ENCODE peak calls at places on chromosome 20, in seven cellular contexts. N is ovary, V is body of pancreas, T is NB4, A is stomach, R is prostate gland, J is heart left ventricle. K is an unnamed sample.

GRCh38 chr20:17782768-17783167 is 83.0 kb downstream of the BANF2 start:
- DNase-seq in N (no peak), J (no peak), A (no peak), V (no peak), R (no peak), T (no peak), K (no peak)

GRCh38 chr20:48679011-48679410 is 148.8 kb downstream of the PREX1 start:
- DNase-seq in T (no peak), N (no peak), J (no peak), V (no peak), A (no peak), R (no peak), K (no peak)

GRCh38 chr20:52852695-52853094 is 119.5 kb upstream of the TSHZ2 start:
- DNase-seq in V (peak), R (no peak), T (no peak), A (peak), N (no peak), J (no peak), K (no peak)

GRCh38 chr20:61808497-61808896 is 257.2 kb downstream of the TAF4 start:
- DNase-seq in T (no peak), N (no peak), J (peak), A (no peak), V (no peak), R (no peak), K (no peak)

GRCh38 chr20:32358632-32358882 is 426 bp downstream of the ASXL1 start:
- DNase-seq in A (no peak), T (no peak), V (no peak), N (no peak), R (no peak), J (no peak), K (no peak)

GRCh38 chr20:61904456-61904855 is 161.2 kb downstream of the TAF4 start:
- DNase-seq in N (no peak), V (no peak), R (no peak), J (peak), T (no peak), A (no peak), K (no peak)

GRCh38 chr20:44032583-44033138 is 118.0 kb downstream of the TOX2 start:
- DNase-seq in A (no peak), V (no peak), N (no peak), J (no peak), T (no peak), R (no peak), K (no peak)

GRCh38 chr20:45704969-45705637 is at the start of gene WFDC10B:
- DNase-seq in N (no peak), J (no peak), A (no peak), V (peak), T (no peak), R (no peak), K (no peak)

GRCh38 chr20:56447227-56447626 is 21.2 kb upstream of the RTF2 start:
- DNase-seq in N (no peak), R (no peak), V (no peak), T (no peak), A (no peak), J (no peak), K (no peak)

GRCh38 chr20:10404023-10404628 is 29.9 kb downstream of the MKKS start:
- DNase-seq in R (no peak), T (peak), A (no peak), V (no peak), N (no peak), J (no peak), K (no peak)

GRCh38 chr20:21583486-21584168 is 69.8 kb upstream of the NKX2-2 start:
- DNase-seq in A (no peak), R (no peak), N (no peak), J (no peak), T (no peak), V (no peak), K (no peak)

DNA sequence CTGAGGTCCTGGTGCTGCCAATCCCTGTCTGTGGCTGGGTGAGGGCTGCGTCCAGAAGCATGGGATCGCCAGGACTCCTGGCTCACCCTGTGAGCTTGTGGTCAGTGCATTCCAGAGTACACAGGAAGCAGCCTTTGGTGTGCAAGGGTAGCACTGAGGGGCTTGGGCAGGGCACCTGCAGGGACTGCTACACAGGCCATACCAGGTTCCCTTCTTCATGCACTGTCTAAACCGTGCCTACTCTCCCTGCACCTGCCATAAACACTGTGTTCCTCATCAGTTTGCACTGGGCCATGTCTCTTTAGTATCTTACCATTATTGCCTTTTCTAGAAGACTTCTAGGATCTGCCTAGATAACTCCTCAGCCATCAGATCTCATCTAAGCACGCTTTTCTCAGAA is 72.8 kb upstream of the NKX2-2 start:
- DNase-seq in N (no peak), A (no peak), T (no peak), V (no peak), R (no peak), J (no peak), K (no peak)
- TF ChIP-seq POLR2A in N (no peak), A (no peak), T (no peak), V (no peak), R (no peak), J (no peak), K (no peak)

DNA sequence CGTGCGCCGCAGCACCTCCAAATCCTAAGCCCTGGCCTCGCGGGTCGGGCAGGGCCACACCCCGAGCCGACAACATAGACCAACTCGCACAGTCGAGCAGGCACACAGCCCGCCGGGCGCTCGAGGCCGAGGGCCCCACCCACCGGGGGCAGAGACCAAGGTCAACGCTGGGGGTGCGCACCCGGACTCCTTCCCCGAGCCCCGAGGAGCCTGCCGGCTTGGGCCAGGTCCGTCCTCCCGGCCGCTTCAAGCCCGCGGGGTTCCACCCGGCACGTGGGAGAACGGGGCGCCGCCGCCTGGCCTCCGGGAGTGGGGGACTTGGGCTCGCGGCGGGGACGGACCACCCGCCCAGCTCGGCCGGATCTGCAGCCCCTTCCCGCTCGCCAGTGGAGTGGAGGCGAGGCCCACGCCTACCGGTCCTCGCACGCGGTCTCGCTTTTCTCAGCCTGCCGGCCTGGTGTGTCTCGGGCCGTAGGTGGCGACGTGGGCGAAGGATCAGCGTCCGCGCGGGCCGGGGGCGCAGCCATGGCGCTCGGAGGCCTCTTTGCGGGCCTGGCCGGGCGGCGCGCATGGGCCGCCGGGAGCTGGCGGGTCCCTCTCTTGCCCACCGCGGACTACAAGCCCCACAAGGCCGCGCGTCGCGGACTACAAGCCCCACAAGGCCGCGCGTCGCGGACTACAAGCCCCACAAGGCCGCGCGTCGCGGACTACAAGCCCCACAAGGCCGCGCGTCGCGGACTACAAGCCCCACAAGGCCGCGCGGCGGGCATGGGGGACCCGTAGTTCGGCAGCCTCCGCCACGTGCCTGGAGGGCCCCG is at the start of gene UCKL1:
- DNase-seq in V (peak), T (peak), N (peak), R (peak), J (peak), A (peak), K (peak)
- TF ChIP-seq POLR2A in V (peak), T (peak), N (peak), R (peak), J (peak), A (peak), K (peak)

GRCh38 chr20:653590-654426 is 808 bp upstream of the SRXN1 start:
- DNase-seq in T (peak), V (peak), N (no peak), A (no peak), R (no peak), J (no peak), K (no peak)
- TF ChIP-seq POLR2A in T (no peak), V (no peak), N (peak), A (no peak), R (no peak), J (peak), K (no peak)

GRCh38 chr20:22577515-22578220 is 6.7 kb downstream of the FOXA2 start:
- DNase-seq in T (no peak), V (peak), N (no peak), R (no peak), A (peak), J (no peak), K (no peak)

GRCh38 chr20:22579711-22580697 is 4.4 kb downstream of the FOXA2 start:
- DNase-seq in T (no peak), V (peak), N (no peak), A (peak), J (no peak), R (no peak), K (no peak)

GRCh38 chr20:22579119-22579427 is 5.3 kb downstream of the FOXA2 start:
- DNase-seq in V (peak), A (peak), R (no peak), T (no peak), J (no peak), N (no peak), K (no peak)

GRCh38 chr20:22576733-22577514 is 7.4 kb downstream of the FOXA2 start:
- DNase-seq in N (no peak), J (no peak), T (no peak), R (no peak), A (no peak), V (peak), K (no peak)

DNA sequence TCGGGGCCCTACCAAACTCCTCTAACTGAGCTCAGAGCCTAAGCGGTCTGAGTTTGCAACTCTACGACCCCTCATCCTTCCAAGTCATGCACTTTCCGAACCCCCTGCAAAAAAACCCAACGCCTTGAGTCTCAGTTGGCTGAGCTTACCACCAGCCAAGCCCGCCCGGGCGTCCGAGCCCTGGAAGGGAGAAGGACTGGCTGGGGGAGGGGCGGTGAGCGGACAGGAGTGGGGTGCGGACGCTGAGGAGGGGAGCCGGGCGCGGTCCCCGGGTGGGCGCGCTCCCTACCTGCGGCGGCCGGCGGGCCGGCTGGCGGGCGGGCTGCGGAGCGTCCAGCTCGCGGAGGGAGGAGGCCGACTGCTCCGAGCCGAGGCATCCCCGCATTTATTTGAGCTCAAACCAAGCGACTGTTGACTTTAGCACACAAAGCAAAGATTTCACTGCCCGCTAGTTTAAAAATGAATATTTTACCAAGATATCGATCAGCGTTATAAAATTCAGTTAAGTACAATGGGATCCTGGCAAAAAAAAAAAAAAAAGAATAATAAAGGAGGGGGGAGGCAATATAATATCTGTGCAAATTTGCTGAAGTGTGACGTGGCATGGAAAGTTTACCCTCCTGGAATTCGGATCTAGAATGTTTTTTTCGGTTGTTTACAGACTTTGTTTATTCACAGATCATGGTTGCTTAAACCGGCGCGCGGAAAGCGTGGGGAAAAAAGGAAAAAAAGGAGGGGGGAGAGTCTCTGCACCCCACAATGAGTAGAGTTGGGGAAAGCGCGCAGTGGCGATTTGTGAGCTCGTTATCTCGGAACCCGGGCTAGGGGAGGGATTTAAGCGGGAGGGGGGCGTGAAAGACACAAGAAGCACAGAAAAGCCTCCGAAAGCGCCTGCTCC is 5.9 kb downstream of the FOXA2 start:
- DNase-seq in V (peak), R (no peak), J (no peak), N (no peak), A (peak), T (no peak), K (no peak)
- TF ChIP-seq POLR2A in V (peak), R (no peak), J (no peak), N (no peak), A (no peak), T (no peak), K (no peak)

GRCh38 chr20:62910777-62911497 is 15.4 kb downstream of the DIDO1 start:
- DNase-seq in R (no peak), A (no peak), N (no peak), T (no peak), V (no peak), J (no peak), K (no peak)

GRCh38 chr20:62907377-62908317 is 18.7 kb downstream of the DIDO1 start:
- DNase-seq in J (no peak), A (no peak), R (no peak), N (no peak), T (peak), V (no peak), K (peak)

GRCh38 chr20:62908971-62909791 is 17.1 kb downstream of the DIDO1 start:
- DNase-seq in A (no peak), N (no peak), R (no peak), J (no peak), T (no peak), V (no peak), K (no peak)

GRCh38 chr20:62911701-62912280 is 14.5 kb downstream of the DIDO1 start:
- DNase-seq in N (no peak), R (no peak), T (no peak), A (no peak), V (no peak), J (no peak), K (no peak)

GRCh38 chr20:62910217-62910766 is 16.0 kb downstream of the DIDO1 start:
- DNase-seq in T (no peak), J (no peak), V (no peak), N (no peak), R (no peak), A (no peak), K (no peak)
- TF ChIP-seq POLR2A in T (no peak), J (no peak), V (no peak), N (no peak), R (no peak), A (no peak), K (no peak)

GRCh38 chr20:3768342-3769130 is 983 bp upstream of the ADISSP start:
- DNase-seq in A (peak), V (peak), T (peak), R (peak), N (peak), J (peak), K (peak)
- TF ChIP-seq POLR2A in A (no peak), V (no peak), T (no peak), R (no peak), N (peak), J (no peak), K (no peak)